ENCODE peak calls at places on chromosomes 3 and 15, in nine cellular contexts. C is NB4, V is stomach, L is ovary, U is upper lobe of left lung, Q is heart left ventricle, T is uterus, A is transverse colon, W is esophagus squamous epithelium. R is an unnamed sample.

GRCh38 chr3:147418352-147418751 is 9.2 kb downstream of the ZIC1 start:
- DNase-seq in C (no peak), V (no peak), L (no peak), U (no peak), Q (no peak), T (no peak), A (no peak), W (no peak), R (no peak)

GRCh38 chr3:122265937-122266336 is 59.1 kb upstream of the CSTA start:
- DNase-seq in C (peak; percentile 22), V (no peak), L (no peak), U (no peak), Q (no peak), T (no peak), A (no peak), W (no peak), R (no peak)

GRCh38 chr3:44355634-44356033 is 17.1 kb downstream of the TCAIM start:
- DNase-seq in C (peak; percentile 80), V (no peak), L (no peak), U (peak; percentile 61), Q (no peak), T (no peak), A (no peak), W (no peak), R (no peak)

GRCh38 chr3:63192248-63192647 is 85.9 kb upstream of the SYNPR start:
- DNase-seq in C (no peak), V (no peak), L (no peak), U (no peak), Q (no peak), T (no peak), A (no peak), W (no peak), R (no peak)

GRCh38 chr15:41558400-41559238 is at the start of gene TYRO3:
- DNase-seq in C (peak; percentile 68), V (peak; percentile 65), L (peak; percentile 83), U (peak; percentile 61), Q (peak; percentile 66), T (peak; percentile 58), A (peak; percentile 66), W (no peak), R (peak; percentile 80)

GRCh38 chr3:100256724-100257123 is 4.1 kb upstream of the TBC1D23 start:
- DNase-seq in C (no peak), V (no peak), L (no peak), U (no peak), Q (no peak), T (no peak), A (no peak), W (no peak), R (no peak)

GRCh38 chr3:123843668-123844067 is 40.5 kb downstream of the MYLK start:
- DNase-seq in C (no peak), V (no peak), L (no peak), U (no peak), Q (no peak), T (no peak), A (no peak), W (no peak), R (no peak)

GRCh38 chr15:66803182-66803729 is 101.2 kb downstream of the SMAD6 start:
- DNase-seq in C (no peak), V (peak; percentile 94), L (peak; percentile 95), U (peak; percentile 97), Q (peak; percentile 94), T (peak; percentile 89), A (peak; percentile 89), W (no peak), R (peak; percentile 93)

GRCh38 chr3:30779686-30780287 is 114.7 kb downstream of the GADL1 start:
- DNase-seq in C (peak; percentile 52), V (no peak), L (no peak), U (no peak), Q (no peak), T (no peak), A (no peak), W (no peak), R (no peak)

GRCh38 chr3:194275231-194275671 is 75.9 kb downstream of the CPN2 start:
- DNase-seq in C (peak; percentile 23), V (no peak), L (no peak), U (no peak), Q (peak; percentile 15), T (peak; percentile 18), A (no peak), W (no peak), R (peak; percentile 63)

GRCh38 chr3:183984337-183984736 is 33.3 kb downstream of the ABCC5 start:
- DNase-seq in C (no peak), V (no peak), L (no peak), U (no peak), Q (no peak), T (no peak), A (no peak), W (no peak), R (no peak)

GRCh38 chr3:38094999-38095398 is 41.9 kb downstream of the ACAA1 start:
- DNase-seq in C (no peak), V (no peak), L (no peak), U (no peak), Q (no peak), T (no peak), A (no peak), W (no peak), R (no peak)

GRCh38 chr3:166177130-166177529 is 339.9 kb upstream of the BCHE start:
- DNase-seq in C (no peak), V (no peak), L (no peak), U (no peak), Q (no peak), T (no peak), A (no peak), W (no peak), R (no peak)

GRCh38 chr15:72936691-72937679 is 115.3 kb upstream of the NEO1 start:
- DNase-seq in C (no peak), V (no peak), L (no peak), U (no peak), Q (no peak), T (no peak), A (no peak), W (no peak), R (no peak)

GRCh38 chr15:100787567-100787941 is 92.1 kb upstream of the ALDH1A3 start:
- DNase-seq in C (no peak), V (no peak), L (peak; percentile 16), U (no peak), Q (no peak), T (no peak), A (no peak), W (no peak), R (no peak)

GRCh38 chr15:23869391-23869790 is 182.3 kb upstream of the NDN start:
- DNase-seq in C (no peak), V (no peak), L (peak; percentile 74), U (peak; percentile 52), Q (peak; percentile 52), T (peak; percentile 30), A (peak; percentile 37), W (no peak), R (no peak)
- TF ChIP-seq POLR2A in C (no peak), V (no peak), L (no peak), U (no peak), Q (no peak), T (no peak), A (no peak), W (no peak), R (no peak)

DNA sequence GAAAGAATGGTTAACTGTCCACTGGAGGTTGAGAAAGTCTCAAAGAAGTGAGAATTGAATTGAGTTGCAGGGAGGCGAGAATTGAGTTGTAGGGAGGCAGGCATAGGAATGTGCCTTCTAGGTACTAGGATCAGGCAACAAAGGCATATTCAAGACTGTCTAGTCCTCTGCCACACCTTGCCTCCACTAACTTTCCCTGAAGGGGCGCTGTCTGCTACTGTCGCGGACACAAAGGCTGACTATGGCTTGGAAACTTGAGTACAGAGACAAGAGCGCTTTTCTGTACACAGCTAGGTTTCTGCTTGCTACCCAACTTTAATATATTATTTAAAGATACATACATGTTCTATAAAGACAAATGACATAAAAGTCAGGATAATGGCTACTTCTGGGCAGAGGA is 10.4 kb upstream of the FBXL22 start:
- DNase-seq in C (no peak), V (no peak), L (no peak), U (no peak), Q (no peak), T (no peak), A (no peak), W (no peak), R (no peak)
- TF ChIP-seq CTCF in C (no peak), V (no peak), L (no peak), U (no peak), Q (no peak), T (no peak), A (no peak), W (no peak), R (no peak)

DNA sequence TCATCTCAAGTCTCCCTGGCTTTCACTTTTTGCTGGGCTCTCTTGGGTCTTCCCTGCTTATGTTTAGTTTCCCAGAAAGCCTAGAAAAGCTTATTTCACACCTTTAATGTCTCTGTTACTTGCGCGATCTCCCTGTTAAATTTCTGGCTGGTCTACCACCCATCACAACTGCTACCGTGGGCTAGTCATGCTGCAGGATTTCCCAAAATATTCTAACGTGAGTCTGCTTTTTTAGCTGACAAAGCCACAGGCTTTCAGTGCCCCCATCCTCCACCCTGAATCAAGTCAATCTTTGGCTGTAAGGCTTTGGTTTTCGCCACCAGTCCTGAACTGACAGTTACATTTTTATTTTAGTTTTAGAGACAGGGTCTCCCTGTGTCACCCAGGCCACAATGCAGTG is 74.1 kb downstream of the SUMF1 start:
- DNase-seq in C (peak; percentile 7), V (no peak), L (no peak), U (no peak), Q (no peak), T (no peak), A (no peak), W (no peak), R (no peak)
- TF ChIP-seq POLR2A in C (no peak), V (no peak), L (no peak), U (no peak), Q (no peak), T (no peak), A (no peak), W (no peak), R (no peak)

DNA sequence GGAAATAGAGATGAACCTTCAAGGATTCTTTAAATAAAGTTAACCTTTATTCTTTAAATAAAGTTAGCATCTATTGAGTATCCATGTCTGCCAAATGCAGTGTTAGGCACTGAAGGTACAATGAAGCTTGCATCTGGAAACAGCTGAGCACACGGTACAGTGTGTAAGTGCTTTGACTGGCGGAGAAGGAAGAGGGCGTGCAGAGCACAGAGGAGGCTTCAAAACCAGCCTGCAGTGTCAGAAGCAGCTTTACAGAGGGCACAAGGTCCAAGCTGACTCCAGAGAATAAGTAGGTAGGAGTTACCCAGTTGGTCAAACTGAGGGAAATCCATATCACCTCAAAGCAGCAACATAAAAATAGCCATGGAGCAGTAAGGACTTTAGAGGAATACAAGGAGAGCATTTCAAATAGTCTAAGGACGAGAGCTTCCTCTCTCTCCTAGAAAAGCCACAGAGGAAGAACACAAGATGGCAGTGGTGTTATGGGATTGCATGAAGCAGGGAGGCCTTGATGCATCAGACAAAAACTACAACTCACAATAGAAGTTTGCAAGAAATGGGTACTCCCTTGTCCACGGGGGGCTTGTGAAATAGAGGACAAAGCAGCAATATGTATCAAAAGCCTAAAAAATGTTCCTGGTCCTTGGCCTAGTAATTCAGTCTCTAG is 60.3 kb upstream of the PPP2R3A start:
- DNase-seq in C (no peak), V (no peak), L (no peak), U (no peak), Q (no peak), T (no peak), A (no peak), W (no peak), R (no peak)
- TF ChIP-seq CTCF in C (no peak), V (no peak), L (no peak), U (no peak), Q (no peak), T (no peak), A (no peak), W (no peak), R (no peak)